ENCODE peak calls at places on chromosomes 2 and 18, in four cellular contexts. One of them, this sample, is unnamed.

GRCh38 chr2:173353556-173353955 is 1.1 kb upstream of the CDCA7 start:
- DNase-seq in ovary: no peak
- DNase-seq in Karpas-422: peak; percentile 57
- DNase-seq in CD8-positive, alpha-beta memory T cell: no peak
- DNase-seq in this sample: no peak

GRCh38 chr18:58993260-58993659 is 128.6 kb downstream of the ZNF532 start:
- DNase-seq in ovary: no peak
- DNase-seq in Karpas-422: no peak
- DNase-seq in CD8-positive, alpha-beta memory T cell: no peak
- DNase-seq in this sample: no peak

GRCh38 chr2:88499204-88499603 is 46.7 kb upstream of the FOXI3 start:
- DNase-seq in ovary: no peak
- DNase-seq in Karpas-422: no peak
- DNase-seq in CD8-positive, alpha-beta memory T cell: no peak
- DNase-seq in this sample: no peak

GRCh38 chr2:209771474-209772292 is at the start of gene UNC80:
- DNase-seq in ovary: peak; percentile 88
- DNase-seq in Karpas-422: no peak
- DNase-seq in CD8-positive, alpha-beta memory T cell: no peak
- DNase-seq in this sample: no peak

GRCh38 chr2:232898592-232899541 is 28.8 kb downstream of the SNORC start:
- DNase-seq in ovary: no peak
- DNase-seq in Karpas-422: no peak
- DNase-seq in CD8-positive, alpha-beta memory T cell: no peak
- DNase-seq in this sample: no peak

GRCh38 chr2:45708501-45708900 is 57.0 kb downstream of the PRKCE start:
- DNase-seq in ovary: no peak
- DNase-seq in Karpas-422: no peak
- DNase-seq in CD8-positive, alpha-beta memory T cell: no peak
- DNase-seq in this sample: no peak

GRCh38 chr2:86695053-86695691 is 24.9 kb upstream of the RMND5A start:
- DNase-seq in ovary: no peak
- DNase-seq in Karpas-422: no peak
- DNase-seq in CD8-positive, alpha-beta memory T cell: no peak
- DNase-seq in this sample: no peak

GRCh38 chr2:168603439-168603961 is 147.4 kb downstream of the CERS6 start:
- DNase-seq in ovary: no peak
- DNase-seq in Karpas-422: no peak
- DNase-seq in CD8-positive, alpha-beta memory T cell: no peak
- DNase-seq in this sample: no peak

GRCh38 chr2:119517433-119517832 is 6.8 kb downstream of the SCTR start:
- DNase-seq in ovary: no peak
- DNase-seq in Karpas-422: peak; percentile 84
- DNase-seq in CD8-positive, alpha-beta memory T cell: no peak
- DNase-seq in this sample: no peak

DNA sequence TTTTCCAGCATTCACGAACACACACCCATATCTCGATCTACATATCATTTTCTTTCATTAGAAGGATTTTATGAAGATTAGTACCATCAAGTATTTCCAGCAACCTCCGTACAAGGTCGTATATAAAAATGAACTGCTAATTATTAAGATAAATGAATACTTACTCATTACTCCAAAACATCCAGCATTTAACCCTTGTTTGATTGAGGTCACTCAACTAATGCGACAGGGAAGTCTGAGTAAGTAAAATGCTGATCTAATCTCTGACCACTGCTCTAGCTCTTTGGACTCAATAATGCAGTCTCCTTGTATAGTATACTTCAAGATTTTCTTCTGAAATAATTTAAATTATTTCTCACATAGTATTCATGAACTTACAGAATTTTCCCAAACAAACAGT is 2.0 kb downstream of the ABHD3 start:
- DNase-seq in ovary: no peak
- DNase-seq in Karpas-422: no peak
- DNase-seq in CD8-positive, alpha-beta memory T cell: no peak
- DNase-seq in this sample: no peak
- H3K4me3 ChIP-seq in ovary: no peak overlapping the region
- H3K4me3 ChIP-seq in Karpas-422: peak overlapping the region; percentile 98
- H3K4me3 ChIP-seq in CD8-positive, alpha-beta memory T cell: no peak overlapping the region
- H3K4me3 ChIP-seq in this sample: no peak overlapping the region

GRCh38 chr2:202642567-202642966 is 7.8 kb downstream of the FAM117B start:
- DNase-seq in ovary: no peak
- DNase-seq in Karpas-422: no peak
- DNase-seq in CD8-positive, alpha-beta memory T cell: no peak
- DNase-seq in this sample: no peak
- H3K27ac ChIP-seq in ovary: no peak overlapping the region
- H3K27ac ChIP-seq in Karpas-422: no peak overlapping the region
- H3K27ac ChIP-seq in CD8-positive, alpha-beta memory T cell: no peak overlapping the region
- H3K27ac ChIP-seq in this sample: peak overlapping the region; percentile 41

DNA sequence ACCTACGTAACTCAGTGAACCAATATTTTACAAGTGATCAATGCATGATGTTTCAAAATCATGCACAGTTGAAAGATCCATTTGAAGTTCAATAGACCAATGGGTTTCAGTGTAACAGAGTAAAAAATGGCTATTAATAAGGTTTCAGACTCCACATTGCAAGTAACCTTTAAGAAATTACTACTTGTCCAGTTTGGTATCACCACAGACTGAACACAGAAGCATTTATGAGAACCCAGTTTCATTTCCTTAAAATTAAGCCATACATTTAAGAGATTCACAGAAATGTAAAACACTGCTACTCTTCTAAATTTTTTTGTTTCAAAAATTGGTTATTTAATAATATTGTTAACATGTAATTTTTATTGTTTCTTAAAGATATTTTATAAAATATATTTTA is 98.9 kb upstream of the CHRNA1 start:
- DNase-seq in ovary: no peak
- DNase-seq in Karpas-422: no peak
- DNase-seq in CD8-positive, alpha-beta memory T cell: no peak
- DNase-seq in this sample: no peak
- H3K4me1 ChIP-seq in ovary: no peaks in the 10 kb centered on the region
- H3K4me1 ChIP-seq in Karpas-422: no peaks in the 10 kb centered on the region
- H3K4me1 ChIP-seq in CD8-positive, alpha-beta memory T cell: no peaks in the 10 kb centered on the region
- H3K4me1 ChIP-seq in this sample: no peaks in the 10 kb centered on the region

DNA sequence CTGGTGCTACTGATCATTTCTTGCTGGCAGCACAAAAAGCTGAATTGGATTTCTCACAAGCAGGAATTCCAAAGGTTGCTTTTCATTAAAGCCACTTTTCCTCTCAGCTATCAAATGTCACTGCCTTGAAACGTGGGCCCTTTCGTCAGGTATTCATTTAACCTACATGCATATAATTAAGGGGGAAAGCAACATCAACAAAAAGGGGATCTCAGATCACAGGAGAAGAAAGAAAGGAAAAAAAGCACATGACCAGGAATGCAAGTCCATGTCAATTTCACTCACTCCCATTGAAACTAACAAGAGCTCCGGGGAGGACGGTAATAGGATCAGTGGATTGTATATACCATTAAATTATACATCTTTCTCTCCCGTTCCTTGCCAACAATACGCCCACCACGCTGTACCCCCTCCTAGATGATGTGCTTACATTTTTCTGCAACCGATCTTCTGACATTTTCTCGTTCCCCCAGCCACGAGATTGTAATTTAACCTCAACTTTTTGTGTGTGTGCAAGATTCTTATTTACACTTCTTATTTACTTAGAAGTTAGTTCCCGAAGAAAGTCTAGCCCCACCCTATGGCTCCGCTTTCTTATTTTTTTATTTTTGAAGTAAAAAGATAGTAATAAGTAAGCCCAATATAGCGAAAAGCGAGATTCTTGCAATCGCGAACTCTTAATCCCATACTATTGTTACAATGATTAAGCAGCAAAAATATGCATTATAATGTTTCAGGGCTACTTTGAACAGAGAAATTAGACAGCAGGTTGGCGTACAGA is 707 bp downstream of the FIGN start:
- DNase-seq in ovary: no peak
- DNase-seq in Karpas-422: no peak
- DNase-seq in CD8-positive, alpha-beta memory T cell: no peak
- DNase-seq in this sample: no peak
- H3K4me3 ChIP-seq in ovary: peak overlapping the region; percentile 62
- H3K4me3 ChIP-seq in Karpas-422: no peak overlapping the region
- H3K4me3 ChIP-seq in CD8-positive, alpha-beta memory T cell: no peak overlapping the region
- H3K4me3 ChIP-seq in this sample: no peak overlapping the region

DNA sequence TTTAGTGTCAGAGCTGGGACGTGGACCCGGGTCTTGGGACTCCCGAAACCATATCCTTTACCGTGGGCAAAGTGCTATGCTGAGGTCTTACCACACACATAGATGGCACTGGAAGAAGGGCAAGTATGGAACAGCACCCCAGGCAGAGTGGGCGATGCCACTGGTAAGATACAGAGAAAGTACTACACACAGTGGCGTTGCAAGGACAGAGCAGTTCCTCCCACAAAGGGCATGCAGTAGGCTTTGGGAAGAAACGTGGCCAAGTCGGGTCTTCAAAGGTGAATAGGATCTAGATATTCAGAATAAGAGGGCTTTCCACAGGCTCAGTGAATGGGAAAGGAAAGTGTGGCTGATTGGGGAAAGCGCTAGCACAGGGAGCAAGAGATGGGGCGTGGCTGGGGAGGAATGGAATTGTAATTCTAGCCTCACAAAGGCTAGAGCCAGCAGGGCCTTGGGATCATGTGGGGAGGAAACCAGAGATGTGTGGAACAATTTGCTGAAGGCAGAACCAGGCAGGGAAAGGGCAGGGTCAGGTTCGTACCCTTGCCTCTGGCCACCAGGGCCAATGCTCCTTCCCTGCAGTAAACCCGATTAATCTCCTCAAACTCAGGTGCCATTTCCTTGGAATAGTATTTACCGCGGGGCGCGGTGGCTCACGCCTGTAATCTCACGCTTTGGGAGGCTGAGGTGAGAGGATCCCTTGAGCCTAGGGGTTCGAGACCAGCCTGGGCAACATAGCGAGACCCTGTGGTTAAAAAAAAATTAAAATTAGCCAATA is 36.0 kb downstream of the PCBP1 start:
- DNase-seq in ovary: peak; percentile 59
- DNase-seq in Karpas-422: no peak
- DNase-seq in CD8-positive, alpha-beta memory T cell: no peak
- DNase-seq in this sample: no peak
- H3K27ac ChIP-seq in ovary: peak overlapping the region; percentile 97
- H3K27ac ChIP-seq in Karpas-422: peak overlapping the region; percentile 73
- H3K27ac ChIP-seq in CD8-positive, alpha-beta memory T cell: peak overlapping the region; percentile 90
- H3K27ac ChIP-seq in this sample: peak overlapping the region; percentile 99

GRCh38 chr2:222802502-222803196 is 58.2 kb upstream of the ACSL3 start:
- DNase-seq in ovary: no peak
- DNase-seq in Karpas-422: no peak
- DNase-seq in CD8-positive, alpha-beta memory T cell: no peak
- DNase-seq in this sample: no peak
- H3K4me1 ChIP-seq in ovary: peaks cover 1% of the 10 kb centered on the region
- H3K4me1 ChIP-seq in Karpas-422: peaks cover 5% of the 10 kb centered on the region
- H3K4me1 ChIP-seq in CD8-positive, alpha-beta memory T cell: no peaks in the 10 kb centered on the region
- H3K4me1 ChIP-seq in this sample: no peaks in the 10 kb centered on the region

GRCh38 chr2:220469201-220469600 is 841.8 kb downstream of the SLC4A3 start:
- DNase-seq in ovary: no peak
- DNase-seq in Karpas-422: no peak
- DNase-seq in CD8-positive, alpha-beta memory T cell: no peak
- DNase-seq in this sample: no peak
- H3K4me3 ChIP-seq in ovary: no peak overlapping the region
- H3K4me3 ChIP-seq in Karpas-422: no peak overlapping the region
- H3K4me3 ChIP-seq in CD8-positive, alpha-beta memory T cell: no peak overlapping the region
- H3K4me3 ChIP-seq in this sample: no peak overlapping the region